ENCODE peak calls at places on chromosomes 1 and 21, in ten cellular contexts. One of them, this sample, is unnamed.

GRCh38 chr1:248805905-248806304 is 19.8 kb downstream of the SH3BP5L start:
- DNase-seq in stimulated activated CD4-positive, alpha-beta T cell treated with anti-CD3 and anti-CD28 coated beads, Interleukin-2, amount 100 ng/mL, for 48 hours: no peak
- DNase-seq in stimulated activated naive CD8-positive, alpha-beta T cell treated with anti-CD3 and anti-CD28 coated beads, Interleukin-15, Interleukin-2, amounts not matched to agents 100 U/mL and 50 U/mL, for 24 hours: no peak
- DNase-seq in COLO829: no peak
- DNase-seq in T-helper 2 cell: no peak
- DNase-seq in GM20000: no peak
- DNase-seq in posterior vena cava: no peak
- DNase-seq in GM12891: no peak
- DNase-seq in Caki2: no peak
- DNase-seq in K562: no peak
- DNase-seq in this sample: no peak

GRCh38 chr1:29584816-29585600 is 348.7 kb downstream of the PTPRU start:
- DNase-seq in stimulated activated CD4-positive, alpha-beta T cell treated with anti-CD3 and anti-CD28 coated beads, Interleukin-2, amount 100 ng/mL, for 48 hours: no peak
- DNase-seq in stimulated activated naive CD8-positive, alpha-beta T cell treated with anti-CD3 and anti-CD28 coated beads, Interleukin-15, Interleukin-2, amounts not matched to agents 100 U/mL and 50 U/mL, for 24 hours: no peak
- DNase-seq in COLO829: no peak
- DNase-seq in T-helper 2 cell: no peak
- DNase-seq in GM20000: no peak
- DNase-seq in posterior vena cava: no peak
- DNase-seq in GM12891: no peak
- DNase-seq in Caki2: peak; percentile 96
- DNase-seq in K562: no peak
- DNase-seq in this sample: no peak

GRCh38 chr1:185786524-185786923 is 52.3 kb downstream of the HMCN1 start:
- DNase-seq in stimulated activated CD4-positive, alpha-beta T cell treated with anti-CD3 and anti-CD28 coated beads, Interleukin-2, amount 100 ng/mL, for 48 hours: no peak
- DNase-seq in stimulated activated naive CD8-positive, alpha-beta T cell treated with anti-CD3 and anti-CD28 coated beads, Interleukin-15, Interleukin-2, amounts not matched to agents 100 U/mL and 50 U/mL, for 24 hours: no peak
- DNase-seq in COLO829: no peak
- DNase-seq in T-helper 2 cell: no peak
- DNase-seq in GM20000: no peak
- DNase-seq in posterior vena cava: no peak
- DNase-seq in GM12891: no peak
- DNase-seq in Caki2: no peak
- DNase-seq in K562: no peak
- DNase-seq in this sample: no peak

GRCh38 chr1:119873166-119874025 is 22.9 kb downstream of the ADAM30 start:
- DNase-seq in stimulated activated CD4-positive, alpha-beta T cell treated with anti-CD3 and anti-CD28 coated beads, Interleukin-2, amount 100 ng/mL, for 48 hours: no peak
- DNase-seq in stimulated activated naive CD8-positive, alpha-beta T cell treated with anti-CD3 and anti-CD28 coated beads, Interleukin-15, Interleukin-2, amounts not matched to agents 100 U/mL and 50 U/mL, for 24 hours: no peak
- DNase-seq in COLO829: no peak
- DNase-seq in T-helper 2 cell: no peak
- DNase-seq in GM20000: no peak
- DNase-seq in posterior vena cava: no peak
- DNase-seq in GM12891: no peak
- DNase-seq in Caki2: no peak
- DNase-seq in K562: no peak
- DNase-seq in this sample: no peak

GRCh38 chr1:225750420-225750819 is 27.2 kb upstream of the SRP9 start:
- DNase-seq in stimulated activated CD4-positive, alpha-beta T cell treated with anti-CD3 and anti-CD28 coated beads, Interleukin-2, amount 100 ng/mL, for 48 hours: no peak
- DNase-seq in stimulated activated naive CD8-positive, alpha-beta T cell treated with anti-CD3 and anti-CD28 coated beads, Interleukin-15, Interleukin-2, amounts not matched to agents 100 U/mL and 50 U/mL, for 24 hours: no peak
- DNase-seq in COLO829: no peak
- DNase-seq in T-helper 2 cell: no peak
- DNase-seq in GM20000: no peak
- DNase-seq in posterior vena cava: no peak
- DNase-seq in GM12891: no peak
- DNase-seq in Caki2: no peak
- DNase-seq in K562: no peak
- DNase-seq in this sample: no peak

GRCh38 chr1:189405419-189405818 is 1072.2 kb downstream of the BRINP3 start:
- DNase-seq in stimulated activated CD4-positive, alpha-beta T cell treated with anti-CD3 and anti-CD28 coated beads, Interleukin-2, amount 100 ng/mL, for 48 hours: no peak
- DNase-seq in stimulated activated naive CD8-positive, alpha-beta T cell treated with anti-CD3 and anti-CD28 coated beads, Interleukin-15, Interleukin-2, amounts not matched to agents 100 U/mL and 50 U/mL, for 24 hours: no peak
- DNase-seq in COLO829: no peak
- DNase-seq in T-helper 2 cell: no peak
- DNase-seq in GM20000: no peak
- DNase-seq in posterior vena cava: no peak
- DNase-seq in GM12891: no peak
- DNase-seq in Caki2: no peak
- DNase-seq in K562: no peak
- DNase-seq in this sample: no peak

GRCh38 chr1:75722966-75723365 is 1.5 kb upstream of the ACADM start:
- DNase-seq in stimulated activated CD4-positive, alpha-beta T cell treated with anti-CD3 and anti-CD28 coated beads, Interleukin-2, amount 100 ng/mL, for 48 hours: no peak
- DNase-seq in stimulated activated naive CD8-positive, alpha-beta T cell treated with anti-CD3 and anti-CD28 coated beads, Interleukin-15, Interleukin-2, amounts not matched to agents 100 U/mL and 50 U/mL, for 24 hours: no peak
- DNase-seq in COLO829: no peak
- DNase-seq in T-helper 2 cell: no peak
- DNase-seq in GM20000: no peak
- DNase-seq in posterior vena cava: no peak
- DNase-seq in GM12891: no peak
- DNase-seq in Caki2: no peak
- DNase-seq in K562: no peak
- DNase-seq in this sample: no peak

GRCh38 chr1:67308136-67308535 is 463 bp downstream of the IL12RB2 start:
- DNase-seq in stimulated activated CD4-positive, alpha-beta T cell treated with anti-CD3 and anti-CD28 coated beads, Interleukin-2, amount 100 ng/mL, for 48 hours: peak; percentile 16
- DNase-seq in stimulated activated naive CD8-positive, alpha-beta T cell treated with anti-CD3 and anti-CD28 coated beads, Interleukin-15, Interleukin-2, amounts not matched to agents 100 U/mL and 50 U/mL, for 24 hours: peak; percentile 23
- DNase-seq in COLO829: no peak
- DNase-seq in T-helper 2 cell: no peak
- DNase-seq in GM20000: peak; percentile 34
- DNase-seq in posterior vena cava: no peak
- DNase-seq in GM12891: no peak
- DNase-seq in Caki2: no peak
- DNase-seq in K562: no peak
- DNase-seq in this sample: no peak

GRCh38 chr1:202806845-202807366 is 1.3 kb downstream of the KDM5B start:
- DNase-seq in stimulated activated CD4-positive, alpha-beta T cell treated with anti-CD3 and anti-CD28 coated beads, Interleukin-2, amount 100 ng/mL, for 48 hours: peak; percentile 20
- DNase-seq in stimulated activated naive CD8-positive, alpha-beta T cell treated with anti-CD3 and anti-CD28 coated beads, Interleukin-15, Interleukin-2, amounts not matched to agents 100 U/mL and 50 U/mL, for 24 hours: peak; percentile 44
- DNase-seq in COLO829: no peak
- DNase-seq in T-helper 2 cell: no peak
- DNase-seq in GM20000: peak; percentile 41
- DNase-seq in posterior vena cava: no peak
- DNase-seq in GM12891: no peak
- DNase-seq in Caki2: no peak
- DNase-seq in K562: no peak
- DNase-seq in this sample: peak; percentile 39

GRCh38 chr1:183956559-183957188 is 80.9 kb downstream of the COLGALT2 start:
- DNase-seq in stimulated activated CD4-positive, alpha-beta T cell treated with anti-CD3 and anti-CD28 coated beads, Interleukin-2, amount 100 ng/mL, for 48 hours: peak; percentile 10
- DNase-seq in stimulated activated naive CD8-positive, alpha-beta T cell treated with anti-CD3 and anti-CD28 coated beads, Interleukin-15, Interleukin-2, amounts not matched to agents 100 U/mL and 50 U/mL, for 24 hours: peak; percentile 36
- DNase-seq in COLO829: peak; percentile 76
- DNase-seq in T-helper 2 cell: no peak
- DNase-seq in GM20000: peak; percentile 84
- DNase-seq in posterior vena cava: no peak
- DNase-seq in GM12891: peak; percentile 31
- DNase-seq in Caki2: peak; percentile 19
- DNase-seq in K562: no peak
- DNase-seq in this sample: peak; percentile 72

GRCh38 chr1:86616871-86617270 is 70.0 kb downstream of the CLCA4 start:
- DNase-seq in stimulated activated CD4-positive, alpha-beta T cell treated with anti-CD3 and anti-CD28 coated beads, Interleukin-2, amount 100 ng/mL, for 48 hours: no peak
- DNase-seq in stimulated activated naive CD8-positive, alpha-beta T cell treated with anti-CD3 and anti-CD28 coated beads, Interleukin-15, Interleukin-2, amounts not matched to agents 100 U/mL and 50 U/mL, for 24 hours: no peak
- DNase-seq in COLO829: no peak
- DNase-seq in T-helper 2 cell: no peak
- DNase-seq in GM20000: peak; percentile 15
- DNase-seq in posterior vena cava: no peak
- DNase-seq in GM12891: no peak
- DNase-seq in Caki2: no peak
- DNase-seq in K562: no peak
- DNase-seq in this sample: no peak

GRCh38 chr1:109793486-109794318 is 30.0 kb upstream of the EPS8L3 start:
- DNase-seq in stimulated activated CD4-positive, alpha-beta T cell treated with anti-CD3 and anti-CD28 coated beads, Interleukin-2, amount 100 ng/mL, for 48 hours: no peak
- DNase-seq in stimulated activated naive CD8-positive, alpha-beta T cell treated with anti-CD3 and anti-CD28 coated beads, Interleukin-15, Interleukin-2, amounts not matched to agents 100 U/mL and 50 U/mL, for 24 hours: peak; percentile 57
- DNase-seq in COLO829: peak; percentile 28
- DNase-seq in T-helper 2 cell: no peak
- DNase-seq in GM20000: no peak
- DNase-seq in posterior vena cava: peak; percentile 74
- DNase-seq in GM12891: no peak
- DNase-seq in Caki2: peak; percentile 69
- DNase-seq in K562: no peak
- DNase-seq in this sample: no peak

GRCh38 chr1:44646711-44647110 is 27.6 kb downstream of the TMEM53 start:
- DNase-seq in stimulated activated CD4-positive, alpha-beta T cell treated with anti-CD3 and anti-CD28 coated beads, Interleukin-2, amount 100 ng/mL, for 48 hours: no peak
- DNase-seq in stimulated activated naive CD8-positive, alpha-beta T cell treated with anti-CD3 and anti-CD28 coated beads, Interleukin-15, Interleukin-2, amounts not matched to agents 100 U/mL and 50 U/mL, for 24 hours: no peak
- DNase-seq in COLO829: no peak
- DNase-seq in T-helper 2 cell: no peak
- DNase-seq in GM20000: no peak
- DNase-seq in posterior vena cava: no peak
- DNase-seq in GM12891: no peak
- DNase-seq in Caki2: no peak
- DNase-seq in K562: no peak
- DNase-seq in this sample: no peak

GRCh38 chr1:206814716-206815341 is 42.5 kb upstream of the IL10 start:
- DNase-seq in stimulated activated CD4-positive, alpha-beta T cell treated with anti-CD3 and anti-CD28 coated beads, Interleukin-2, amount 100 ng/mL, for 48 hours: no peak
- DNase-seq in stimulated activated naive CD8-positive, alpha-beta T cell treated with anti-CD3 and anti-CD28 coated beads, Interleukin-15, Interleukin-2, amounts not matched to agents 100 U/mL and 50 U/mL, for 24 hours: no peak
- DNase-seq in COLO829: no peak
- DNase-seq in T-helper 2 cell: no peak
- DNase-seq in GM20000: no peak
- DNase-seq in posterior vena cava: no peak
- DNase-seq in GM12891: no peak
- DNase-seq in Caki2: peak; percentile 56
- DNase-seq in K562: no peak
- DNase-seq in this sample: peak; percentile 67

GRCh38 chr1:28122183-28122582 is 33.8 kb upstream of the EYA3 start:
- DNase-seq in stimulated activated CD4-positive, alpha-beta T cell treated with anti-CD3 and anti-CD28 coated beads, Interleukin-2, amount 100 ng/mL, for 48 hours: no peak
- DNase-seq in stimulated activated naive CD8-positive, alpha-beta T cell treated with anti-CD3 and anti-CD28 coated beads, Interleukin-15, Interleukin-2, amounts not matched to agents 100 U/mL and 50 U/mL, for 24 hours: no peak
- DNase-seq in COLO829: peak; percentile 28
- DNase-seq in T-helper 2 cell: no peak
- DNase-seq in GM20000: no peak
- DNase-seq in posterior vena cava: no peak
- DNase-seq in GM12891: no peak
- DNase-seq in Caki2: no peak
- DNase-seq in K562: no peak
- DNase-seq in this sample: no peak

GRCh38 chr1:87399264-87399663 is 70.6 kb downstream of the LMO4 start:
- DNase-seq in stimulated activated CD4-positive, alpha-beta T cell treated with anti-CD3 and anti-CD28 coated beads, Interleukin-2, amount 100 ng/mL, for 48 hours: no peak
- DNase-seq in stimulated activated naive CD8-positive, alpha-beta T cell treated with anti-CD3 and anti-CD28 coated beads, Interleukin-15, Interleukin-2, amounts not matched to agents 100 U/mL and 50 U/mL, for 24 hours: no peak
- DNase-seq in COLO829: no peak
- DNase-seq in T-helper 2 cell: no peak
- DNase-seq in GM20000: no peak
- DNase-seq in posterior vena cava: no peak
- DNase-seq in GM12891: no peak
- DNase-seq in Caki2: no peak
- DNase-seq in K562: no peak
- DNase-seq in this sample: no peak

GRCh38 chr1:12527564-12527963 is 90.4 kb downstream of the DHRS3 start:
- DNase-seq in stimulated activated CD4-positive, alpha-beta T cell treated with anti-CD3 and anti-CD28 coated beads, Interleukin-2, amount 100 ng/mL, for 48 hours: no peak
- DNase-seq in stimulated activated naive CD8-positive, alpha-beta T cell treated with anti-CD3 and anti-CD28 coated beads, Interleukin-15, Interleukin-2, amounts not matched to agents 100 U/mL and 50 U/mL, for 24 hours: no peak
- DNase-seq in COLO829: no peak
- DNase-seq in T-helper 2 cell: no peak
- DNase-seq in GM20000: no peak
- DNase-seq in posterior vena cava: peak; percentile 67
- DNase-seq in GM12891: no peak
- DNase-seq in Caki2: no peak
- DNase-seq in K562: no peak
- DNase-seq in this sample: no peak

GRCh38 chr1:25590096-25590824 is 26.3 kb upstream of the MAN1C1 start:
- DNase-seq in stimulated activated CD4-positive, alpha-beta T cell treated with anti-CD3 and anti-CD28 coated beads, Interleukin-2, amount 100 ng/mL, for 48 hours: no peak
- DNase-seq in stimulated activated naive CD8-positive, alpha-beta T cell treated with anti-CD3 and anti-CD28 coated beads, Interleukin-15, Interleukin-2, amounts not matched to agents 100 U/mL and 50 U/mL, for 24 hours: no peak
- DNase-seq in COLO829: no peak
- DNase-seq in T-helper 2 cell: no peak
- DNase-seq in GM20000: no peak
- DNase-seq in posterior vena cava: peak; percentile 87
- DNase-seq in GM12891: no peak
- DNase-seq in Caki2: no peak
- DNase-seq in K562: no peak
- DNase-seq in this sample: no peak

GRCh38 chr1:52502789-52503188 is 50.1 kb downstream of the TUT4 start:
- DNase-seq in stimulated activated CD4-positive, alpha-beta T cell treated with anti-CD3 and anti-CD28 coated beads, Interleukin-2, amount 100 ng/mL, for 48 hours: no peak
- DNase-seq in stimulated activated naive CD8-positive, alpha-beta T cell treated with anti-CD3 and anti-CD28 coated beads, Interleukin-15, Interleukin-2, amounts not matched to agents 100 U/mL and 50 U/mL, for 24 hours: no peak
- DNase-seq in COLO829: no peak
- DNase-seq in T-helper 2 cell: no peak
- DNase-seq in GM20000: no peak
- DNase-seq in posterior vena cava: no peak
- DNase-seq in GM12891: no peak
- DNase-seq in Caki2: no peak
- DNase-seq in K562: no peak
- DNase-seq in this sample: no peak

GRCh38 chr1:7299994-7300393 is 471.1 kb upstream of the VAMP3 start:
- DNase-seq in stimulated activated CD4-positive, alpha-beta T cell treated with anti-CD3 and anti-CD28 coated beads, Interleukin-2, amount 100 ng/mL, for 48 hours: no peak
- DNase-seq in stimulated activated naive CD8-positive, alpha-beta T cell treated with anti-CD3 and anti-CD28 coated beads, Interleukin-15, Interleukin-2, amounts not matched to agents 100 U/mL and 50 U/mL, for 24 hours: no peak
- DNase-seq in COLO829: peak; percentile 52
- DNase-seq in T-helper 2 cell: no peak
- DNase-seq in GM20000: no peak
- DNase-seq in posterior vena cava: no peak
- DNase-seq in GM12891: no peak
- DNase-seq in Caki2: peak; percentile 37
- DNase-seq in K562: no peak
- DNase-seq in this sample: peak; percentile 12

GRCh38 chr1:212367474-212368072 is 47.1 kb downstream of the PACC1 start:
- DNase-seq in stimulated activated CD4-positive, alpha-beta T cell treated with anti-CD3 and anti-CD28 coated beads, Interleukin-2, amount 100 ng/mL, for 48 hours: no peak
- DNase-seq in stimulated activated naive CD8-positive, alpha-beta T cell treated with anti-CD3 and anti-CD28 coated beads, Interleukin-15, Interleukin-2, amounts not matched to agents 100 U/mL and 50 U/mL, for 24 hours: no peak
- DNase-seq in COLO829: no peak
- DNase-seq in T-helper 2 cell: no peak
- DNase-seq in GM20000: no peak
- DNase-seq in posterior vena cava: no peak
- DNase-seq in GM12891: no peak
- DNase-seq in Caki2: no peak
- DNase-seq in K562: no peak
- DNase-seq in this sample: no peak

GRCh38 chr1:121471517-121471916 is 286.7 kb downstream of the SRGAP2C start:
- DNase-seq in stimulated activated CD4-positive, alpha-beta T cell treated with anti-CD3 and anti-CD28 coated beads, Interleukin-2, amount 100 ng/mL, for 48 hours: no peak
- DNase-seq in stimulated activated naive CD8-positive, alpha-beta T cell treated with anti-CD3 and anti-CD28 coated beads, Interleukin-15, Interleukin-2, amounts not matched to agents 100 U/mL and 50 U/mL, for 24 hours: no peak
- DNase-seq in COLO829: no peak
- DNase-seq in T-helper 2 cell: no peak
- DNase-seq in GM20000: no peak
- DNase-seq in posterior vena cava: no peak
- DNase-seq in GM12891: no peak
- DNase-seq in Caki2: no peak
- DNase-seq in K562: no peak
- DNase-seq in this sample: no peak

GRCh38 chr1:31164291-31164690 is 75.4 kb downstream of the NKAIN1 start:
- DNase-seq in stimulated activated CD4-positive, alpha-beta T cell treated with anti-CD3 and anti-CD28 coated beads, Interleukin-2, amount 100 ng/mL, for 48 hours: no peak
- DNase-seq in stimulated activated naive CD8-positive, alpha-beta T cell treated with anti-CD3 and anti-CD28 coated beads, Interleukin-15, Interleukin-2, amounts not matched to agents 100 U/mL and 50 U/mL, for 24 hours: no peak
- DNase-seq in COLO829: no peak
- DNase-seq in T-helper 2 cell: no peak
- DNase-seq in GM20000: no peak
- DNase-seq in posterior vena cava: no peak
- DNase-seq in GM12891: no peak
- DNase-seq in Caki2: no peak
- DNase-seq in K562: no peak
- DNase-seq in this sample: no peak

GRCh38 chr21:40841524-40842196 is 5.3 kb downstream of the DSCAM start:
- DNase-seq in stimulated activated CD4-positive, alpha-beta T cell treated with anti-CD3 and anti-CD28 coated beads, Interleukin-2, amount 100 ng/mL, for 48 hours: no peak
- DNase-seq in stimulated activated naive CD8-positive, alpha-beta T cell treated with anti-CD3 and anti-CD28 coated beads, Interleukin-15, Interleukin-2, amounts not matched to agents 100 U/mL and 50 U/mL, for 24 hours: no peak
- DNase-seq in COLO829: no peak
- DNase-seq in T-helper 2 cell: no peak
- DNase-seq in GM20000: no peak
- DNase-seq in posterior vena cava: no peak
- DNase-seq in GM12891: no peak
- DNase-seq in Caki2: peak; percentile 63
- DNase-seq in K562: no peak
- DNase-seq in this sample: peak; percentile 2

GRCh38 chr1:219708919-219709318 is 96.0 kb upstream of the ZC3H11B start:
- DNase-seq in stimulated activated CD4-positive, alpha-beta T cell treated with anti-CD3 and anti-CD28 coated beads, Interleukin-2, amount 100 ng/mL, for 48 hours: no peak
- DNase-seq in stimulated activated naive CD8-positive, alpha-beta T cell treated with anti-CD3 and anti-CD28 coated beads, Interleukin-15, Interleukin-2, amounts not matched to agents 100 U/mL and 50 U/mL, for 24 hours: no peak
- DNase-seq in COLO829: no peak
- DNase-seq in T-helper 2 cell: no peak
- DNase-seq in GM20000: no peak
- DNase-seq in posterior vena cava: no peak
- DNase-seq in GM12891: no peak
- DNase-seq in Caki2: no peak
- DNase-seq in K562: peak; percentile 27
- DNase-seq in this sample: no peak

GRCh38 chr1:14769486-14770274 is 171.2 kb downstream of the KAZN start:
- DNase-seq in stimulated activated CD4-positive, alpha-beta T cell treated with anti-CD3 and anti-CD28 coated beads, Interleukin-2, amount 100 ng/mL, for 48 hours: no peak
- DNase-seq in stimulated activated naive CD8-positive, alpha-beta T cell treated with anti-CD3 and anti-CD28 coated beads, Interleukin-15, Interleukin-2, amounts not matched to agents 100 U/mL and 50 U/mL, for 24 hours: no peak
- DNase-seq in COLO829: no peak
- DNase-seq in T-helper 2 cell: no peak
- DNase-seq in GM20000: no peak
- DNase-seq in posterior vena cava: no peak
- DNase-seq in GM12891: no peak
- DNase-seq in Caki2: no peak
- DNase-seq in K562: no peak
- DNase-seq in this sample: no peak

GRCh38 chr1:17819129-17819802 is 64.1 kb downstream of the ACTL8 start:
- DNase-seq in stimulated activated CD4-positive, alpha-beta T cell treated with anti-CD3 and anti-CD28 coated beads, Interleukin-2, amount 100 ng/mL, for 48 hours: no peak
- DNase-seq in stimulated activated naive CD8-positive, alpha-beta T cell treated with anti-CD3 and anti-CD28 coated beads, Interleukin-15, Interleukin-2, amounts not matched to agents 100 U/mL and 50 U/mL, for 24 hours: no peak
- DNase-seq in COLO829: no peak
- DNase-seq in T-helper 2 cell: no peak
- DNase-seq in GM20000: no peak
- DNase-seq in posterior vena cava: peak; percentile 3
- DNase-seq in GM12891: no peak
- DNase-seq in Caki2: no peak
- DNase-seq in K562: no peak
- DNase-seq in this sample: peak; percentile 3

GRCh38 chr1:164250365-164250764 is 308.6 kb upstream of the PBX1 start:
- DNase-seq in stimulated activated CD4-positive, alpha-beta T cell treated with anti-CD3 and anti-CD28 coated beads, Interleukin-2, amount 100 ng/mL, for 48 hours: no peak
- DNase-seq in stimulated activated naive CD8-positive, alpha-beta T cell treated with anti-CD3 and anti-CD28 coated beads, Interleukin-15, Interleukin-2, amounts not matched to agents 100 U/mL and 50 U/mL, for 24 hours: no peak
- DNase-seq in COLO829: no peak
- DNase-seq in T-helper 2 cell: no peak
- DNase-seq in GM20000: no peak
- DNase-seq in posterior vena cava: no peak
- DNase-seq in GM12891: no peak
- DNase-seq in Caki2: no peak
- DNase-seq in K562: no peak
- DNase-seq in this sample: no peak